ENCODE peak calls at places on chromosomes 1 and 21, in eight cellular contexts. F, B, R, Z, U, Y, S and E are unnamed samples.

GRCh38 chr1:207833381-207833780 is 77.5 kb downstream of the CD34 start:
- DNase-seq in F (no peak), B (no peak), R (no peak), Z (no peak), U (no peak), Y (no peak), S (no peak), E (no peak)

GRCh38 chr1:112618721-112619517 is at the start of gene ST7L:
- DNase-seq in F (peak; percentile 84), B (peak; percentile 28), R (peak; percentile 42), Z (peak; percentile 85), U (peak; percentile 76), Y (peak; percentile 75), S (peak; percentile 36), E (no peak)

GRCh38 chr1:63024132-63024531 is 240.2 kb downstream of the ATG4C start:
- DNase-seq in F (no peak), B (no peak), R (no peak), Z (no peak), U (no peak), Y (no peak), S (no peak), E (no peak)

GRCh38 chr1:171935664-171936063 is 94.4 kb downstream of the DNM3 start:
- DNase-seq in F (peak; percentile 15), B (no peak), R (no peak), Z (no peak), U (no peak), Y (no peak), S (no peak), E (no peak)

GRCh38 chr21:44965251-44966022 is 25.6 kb downstream of the SLX9 start:
- DNase-seq in F (peak; percentile 22), B (no peak), R (no peak), Z (no peak), U (peak; percentile 54), Y (peak; percentile 67), S (no peak), E (no peak)

GRCh38 chr1:27522860-27523665 is 33.1 kb upstream of the WASF2 start:
- DNase-seq in F (peak; percentile 52), B (no peak), R (peak; percentile 53), Z (peak; percentile 55), U (peak; percentile 81), Y (no peak), S (no peak), E (no peak)

GRCh38 chr1:206790502-206791250 is 18.4 kb upstream of the IL10 start:
- DNase-seq in F (no peak), B (no peak), R (no peak), Z (no peak), U (no peak), Y (no peak), S (no peak), E (no peak)

GRCh38 chr1:69403911-69404310 is 163.8 kb upstream of the LRRC7 start:
- DNase-seq in F (no peak), B (no peak), R (no peak), Z (no peak), U (no peak), Y (no peak), S (no peak), E (no peak)

GRCh38 chr1:37391181-37391949 is 83.0 kb upstream of the ZC3H12A start:
- DNase-seq in F (no peak), B (no peak), R (no peak), Z (peak; percentile 96), U (peak; percentile 13), Y (no peak), S (no peak), E (no peak)

GRCh38 chr21:34743831-34744230 is 75.0 kb downstream of the CLIC6 start:
- DNase-seq in F (peak; percentile 99), B (peak; percentile 35), R (no peak), Z (no peak), U (no peak), Y (peak; percentile 81), S (no peak), E (no peak)

GRCh38 chr1:192559115-192560006 is 16.2 kb upstream of the RGS1 start:
- DNase-seq in F (peak; percentile 96), B (peak; percentile 82), R (no peak), Z (no peak), U (no peak), Y (peak; percentile 97), S (no peak), E (no peak)

GRCh38 chr1:239826209-239826608 is 265.5 kb upstream of the FMN2 start:
- DNase-seq in F (no peak), B (no peak), R (no peak), Z (no peak), U (no peak), Y (no peak), S (no peak), E (no peak)